ENCODE peak calls at places on chromosome X, in four cellular contexts. I is left lung, J is suprapubic skin, H is GM23338. Z is an unnamed sample.
A peak's percentile ranks its signal among the peaks of the same experiment; 100 is the strongest.

GRCh38 chrX:17038681-17039161 is 92.3 kb downstream of the REPS2 start:
- DNase-seq in I (no peak), J (no peak), H (no peak), Z (no peak)

GRCh38 chrX:74371823-74372222 is 49.5 kb upstream of the SLC16A2 start:
- DNase-seq in I (no peak), J (no peak), H (no peak), Z (no peak)

GRCh38 chrX:85109235-85109634 is 105.6 kb downstream of the APOOL start:
- DNase-seq in I (no peak), J (no peak), H (peak; percentile 62), Z (no peak)

GRCh38 chrX:54921427-54922021 is 900 bp downstream of the TRO start:
- DNase-seq in I (peak; percentile 64), J (no peak), H (peak; percentile 78), Z (peak; percentile 57)

GRCh38 chrX:101025126-101025525 is 26.8 kb downstream of the TRMT2B start:
- DNase-seq in I (no peak), J (no peak), H (no peak), Z (no peak)

GRCh38 chrX:16312761-16313623 is 145.7 kb downstream of the MAGEB17 start:
- DNase-seq in I (no peak), J (no peak), H (peak; percentile 10), Z (no peak)

GRCh38 chrX:130393451-130394074 is 8.1 kb upstream of the GPR119 start:
- DNase-seq in I (peak; percentile 38), J (no peak), H (peak; percentile 67), Z (peak; percentile 48)

GRCh38 chrX:48972214-48973164 is 845 bp upstream of the KCND1 start:
- DNase-seq in I (no peak), J (no peak), H (peak; percentile 71), Z (no peak)

GRCh38 chrX:81286608-81287007 is 84.7 kb downstream of the SH3BGRL start:
- DNase-seq in I (no peak), J (no peak), H (no peak), Z (no peak)

GRCh38 chrX:153884136-153885076 is 1.6 kb downstream of the L1CAM start:
- DNase-seq in I (no peak), J (no peak), H (peak; percentile 46), Z (no peak)

GRCh38 chrX:115561605-115562491 is 874 bp downstream of the PLS3 start:
- DNase-seq in I (peak; percentile 46), J (peak; percentile 66), H (peak; percentile 41), Z (peak; percentile 64)

GRCh38 chrX:123753656-123754350 is 21.0 kb upstream of the THOC2 start:
- DNase-seq in I (no peak), J (no peak), H (no peak), Z (no peak)

GRCh38 chrX:15349046-15349445 is 13.7 kb upstream of the PIGA start:
- DNase-seq in I (no peak), J (no peak), H (peak; percentile 76), Z (no peak)

GRCh38 chrX:9340619-9341304 is 124.1 kb upstream of the TBL1X start:
- DNase-seq in I (peak; percentile 58), J (peak; percentile 69), H (peak; percentile 27), Z (no peak)

GRCh38 chrX:48022740-48023139 is 16.0 kb downstream of the SPACA5 start:
- DNase-seq in I (no peak), J (no peak), H (no peak), Z (no peak)

GRCh38 chrX:912677-913076 is 282.1 kb downstream of the SHOX start:
- DNase-seq in I (no peak), J (no peak), H (no peak), Z (no peak)

GRCh38 chrX:40088803-40089540 is 8.8 kb downstream of the BCOR start:
- DNase-seq in I (no peak), J (no peak), H (no peak), Z (no peak)
- H3K4me1 ChIP-seq in I (peaks cover 4% of the 10 kb centered on the region), J (peaks cover 55% of the 10 kb centered on the region), H (peaks cover 53% of the 10 kb centered on the region), Z (peaks cover 10% of the 10 kb centered on the region)

DNA sequence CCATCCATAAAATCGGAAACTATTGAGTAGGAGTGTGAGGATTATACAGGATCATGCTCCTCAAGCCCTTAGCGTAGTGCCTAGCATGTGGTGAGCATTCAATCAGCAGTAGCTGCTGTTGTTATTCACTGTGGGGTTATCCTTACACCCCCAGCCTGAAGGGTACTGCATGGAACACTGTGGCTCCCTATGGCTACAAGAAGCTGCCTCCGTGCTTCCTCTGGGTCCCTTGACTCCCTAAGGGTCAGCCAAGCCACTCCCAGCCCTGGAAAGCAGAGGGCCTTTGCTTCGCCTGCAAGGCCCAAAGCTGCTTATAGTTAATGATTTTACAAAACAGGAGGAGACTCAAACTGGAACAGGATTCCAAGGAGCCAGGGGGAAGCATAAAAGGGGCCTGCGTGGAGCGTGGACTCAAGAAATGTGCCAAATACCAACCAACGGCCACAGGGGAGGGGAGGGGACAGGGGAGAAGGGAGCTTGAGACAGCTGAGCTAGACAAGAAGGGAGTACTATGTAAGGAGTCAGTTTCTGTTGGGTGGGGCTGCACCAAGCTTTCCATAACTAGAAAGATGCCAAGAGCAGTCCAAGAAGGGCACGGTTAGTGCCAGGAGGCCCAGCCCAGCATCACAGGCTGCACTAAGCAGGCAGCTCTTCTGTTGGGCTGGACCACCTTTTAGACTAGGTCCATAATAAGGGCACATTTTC is 15.9 kb downstream of the SEPTIN6 start:
- DNase-seq in I (no peak), J (no peak), H (no peak), Z (no peak)
- H3K27ac ChIP-seq in I (no peak overlapping the region), J (no peak overlapping the region), H (no peak overlapping the region), Z (no peak overlapping the region)

DNA sequence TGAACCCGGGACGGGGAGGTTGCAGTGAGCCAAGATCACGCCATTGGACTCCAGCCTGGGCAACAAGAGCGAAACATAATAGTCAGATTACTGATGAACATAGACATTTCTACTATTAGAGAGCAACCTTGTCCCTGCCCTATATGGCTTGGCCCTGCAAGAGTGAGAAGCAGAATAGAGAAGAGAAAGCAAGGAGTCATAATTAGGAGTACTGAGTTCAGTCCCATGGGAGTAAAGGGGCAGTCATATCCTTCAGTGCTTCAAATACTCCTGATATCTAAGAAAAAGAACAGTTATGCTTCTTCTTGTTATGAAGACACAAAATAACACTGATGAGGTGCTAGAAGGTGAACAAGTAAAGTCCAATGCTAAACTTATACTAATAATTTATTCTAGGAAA is 33.8 kb downstream of the CLDN2 start:
- DNase-seq in I (no peak), J (no peak), H (no peak), Z (no peak)
- H3K4me1 ChIP-seq in I (no peaks in the 10 kb centered on the region), J (no peaks in the 10 kb centered on the region), H (no peaks in the 10 kb centered on the region), Z (no peaks in the 10 kb centered on the region)

GRCh38 chrX:150692837-150693781 is at the start of gene MTMR1:
- DNase-seq in I (peak; percentile 35), J (no peak), H (peak; percentile 29), Z (peak; percentile 56)

GRCh38 chrX:150694738-150695410 is 1.7 kb downstream of the MTMR1 start:
- DNase-seq in I (no peak), J (no peak), H (no peak), Z (no peak)

GRCh38 chrX:150690126-150690525 is 3.1 kb upstream of the MTMR1 start:
- DNase-seq in I (no peak), J (no peak), H (no peak), Z (no peak)

GRCh38 chrX:150693782-150694574 is 782 bp downstream of the MTMR1 start:
- DNase-seq in I (peak; percentile 64), J (no peak), H (peak; percentile 74), Z (peak; percentile 66)

GRCh38 chrX:150692296-150692695 is 900 bp upstream of the MTMR1 start:
- DNase-seq in I (no peak), J (no peak), H (no peak), Z (no peak)
- H3K27ac ChIP-seq in I (no peak overlapping the region), J (peak overlapping the region; percentile 91), H (no peak overlapping the region), Z (no peak overlapping the region)

GRCh38 chrX:23509256-23509655 is 158.0 kb upstream of the PRDX4 start:
- DNase-seq in I (no peak), J (no peak), H (peak; percentile 76), Z (no peak)
- H3K4me1 ChIP-seq in I (no peaks in the 10 kb centered on the region), J (no peaks in the 10 kb centered on the region), H (peaks cover 56% of the 10 kb centered on the region), Z (no peaks in the 10 kb centered on the region)

DNA sequence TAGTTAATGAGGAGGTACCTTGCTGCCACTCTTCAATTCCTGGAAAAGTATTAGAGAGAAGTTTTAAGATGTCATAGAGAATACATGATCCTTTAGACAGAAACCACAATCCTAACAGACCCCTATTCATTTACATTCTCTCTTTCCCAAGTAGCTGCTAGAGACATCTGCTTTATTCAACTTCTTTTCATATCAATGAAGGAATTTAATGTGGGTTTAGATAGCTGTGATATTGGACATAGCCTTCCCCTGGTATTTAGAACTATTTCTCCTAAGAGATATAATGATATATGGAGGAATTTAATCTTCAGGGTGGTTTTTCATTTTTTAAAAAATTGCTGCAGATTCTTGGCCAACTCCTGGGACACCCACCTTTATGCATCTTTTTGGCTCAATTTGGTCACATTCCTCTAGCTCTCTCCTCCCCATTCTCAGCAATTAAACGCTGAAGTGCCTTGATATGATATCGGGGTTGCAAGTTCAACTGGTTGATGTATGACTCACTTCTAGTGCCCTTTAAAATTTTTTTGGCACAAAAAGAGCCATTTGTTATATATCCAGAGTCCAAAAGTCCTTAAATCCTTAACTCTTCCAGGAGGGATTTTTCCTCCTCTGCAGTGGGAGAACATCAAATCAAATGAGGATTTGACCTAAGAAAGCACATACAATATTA is 57.6 kb downstream of the DOCK11 start:
- DNase-seq in I (no peak), J (no peak), H (no peak), Z (no peak)
- H3K27ac ChIP-seq in I (no peak overlapping the region), J (no peak overlapping the region), H (no peak overlapping the region), Z (no peak overlapping the region)

GRCh38 chrX:103240155-103240554 is 14.8 kb downstream of the TCEAL8 start:
- DNase-seq in I (no peak), J (no peak), H (no peak), Z (no peak)
- H3K4me1 ChIP-seq in I (no peaks in the 10 kb centered on the region), J (no peaks in the 10 kb centered on the region), H (no peaks in the 10 kb centered on the region), Z (no peaks in the 10 kb centered on the region)